ENCODE peak calls at places on chromosomes 1 and 21, in seven cellular contexts. I is tibial nerve, S is right lobe of liver, Y is colonic mucosa, X is GM12878, Q is lower lobe of right lung, D is thyroid gland. P is an unnamed sample.
A peak's percentile ranks its signal among the peaks of the same experiment; 100 is the strongest.

GRCh38 chr1:100249155-100249536 is 488 bp downstream of the DBT start:
- DNase-seq in I (no peak), Y (no peak), D (no peak), Q (no peak), S (no peak), X (no peak), P (no peak)

GRCh38 chr1:59485171-59485570 is 188.3 kb downstream of the FGGY start:
- DNase-seq in X (no peak), Y (no peak), S (no peak), D (no peak), I (no peak), Q (no peak), P (no peak)

GRCh38 chr1:45913183-45913924 is 109.9 kb downstream of the MAST2 start:
- DNase-seq in Y (peak; percentile 81), I (peak; percentile 5), D (no peak), X (no peak), S (no peak), Q (no peak), P (peak; percentile 63)

GRCh38 chr1:214337536-214337935 is 56.6 kb downstream of the SMYD2 start:
- DNase-seq in Y (no peak), Q (no peak), I (no peak), D (no peak), X (no peak), S (no peak), P (no peak)

GRCh38 chr21:34814529-34814951 is 145.7 kb downstream of the CLIC6 start:
- DNase-seq in S (no peak), X (no peak), I (no peak), D (no peak), Y (no peak), Q (no peak), P (no peak)

GRCh38 chr1:247286134-247286670 is 30.3 kb downstream of the VN1R5 start:
- DNase-seq in I (no peak), S (no peak), Y (peak; percentile 14), Q (no peak), X (no peak), D (no peak), P (no peak)

GRCh38 chr1:220498188-220498587 is 29.7 kb upstream of the MARK1 start:
- DNase-seq in S (no peak), Y (no peak), X (no peak), I (no peak), Q (no peak), D (no peak), P (no peak)

GRCh38 chr1:4375812-4376211 is 278.6 kb upstream of the AJAP1 start:
- DNase-seq in Y (no peak), I (no peak), Q (no peak), X (no peak), S (no peak), D (no peak), P (no peak)

GRCh38 chr1:23167353-23168078 is 1.1 kb downstream of the LUZP1 start:
- DNase-seq in S (peak; percentile 58), I (no peak), D (peak; percentile 52), X (no peak), Y (peak; percentile 65), Q (peak; percentile 68), P (peak; percentile 78)

GRCh38 chr1:187226396-187226795 is 397.6 kb downstream of the PLA2G4A start:
- DNase-seq in S (no peak), Q (no peak), X (no peak), D (no peak), I (no peak), Y (no peak), P (no peak)

GRCh38 chr1:86429830-86430229 is 5.9 kb downstream of the CLCA2 start:
- DNase-seq in X (no peak), I (peak; percentile 72), Y (peak; percentile 43), D (peak; percentile 30), S (no peak), Q (no peak), P (no peak)

GRCh38 chr1:164777518-164777917 is 218.5 kb downstream of the PBX1 start:
- DNase-seq in X (no peak), Y (no peak), S (no peak), D (no peak), Q (no peak), I (no peak), P (no peak)

GRCh38 chr1:176696109-176696508 is 233.1 kb downstream of the PAPPA2 start:
- DNase-seq in I (no peak), X (no peak), S (no peak), Q (peak; percentile 48), D (peak; percentile 95), Y (no peak), P (no peak)

GRCh38 chr1:226889616-226890330 is 19.4 kb downstream of the PSEN2 start:
- DNase-seq in X (no peak), D (no peak), Q (no peak), I (no peak), Y (no peak), S (no peak), P (no peak)

GRCh38 chr1:41891403-41891896 is 27.3 kb downstream of the HIVEP3 start:
- DNase-seq in X (peak; percentile 68), I (no peak), Q (peak; percentile 60), Y (peak; percentile 36), D (peak; percentile 27), S (peak; percentile 44), P (peak; percentile 53)

GRCh38 chr1:15261155-15262002 is 14.4 kb downstream of the FHAD1 start:
- DNase-seq in Y (peak; percentile 53), S (peak; percentile 57), X (no peak), D (peak; percentile 18), Q (peak; percentile 84), I (peak; percentile 43), P (no peak)

GRCh38 chr1:180042994-180043622 is 88.5 kb downstream of the CEP350 start:
- DNase-seq in S (no peak), Y (no peak), D (no peak), Q (no peak), I (no peak), X (no peak), P (no peak)

GRCh38 chr1:86833461-86834215 is 80.3 kb downstream of the SELENOF start:
- DNase-seq in Q (peak; percentile 62), I (peak; percentile 86), Y (peak; percentile 76), X (peak; percentile 41), D (peak; percentile 67), S (peak; percentile 86), P (no peak)

GRCh38 chr1:9279172-9279840 is 13.4 kb upstream of the SPSB1 start:
- DNase-seq in Y (peak; percentile 88), I (no peak), D (no peak), X (no peak), Q (no peak), S (no peak), P (peak; percentile 88)

GRCh38 chr1:87872189-87872588 is 543.5 kb downstream of the LMO4 start:
- DNase-seq in I (no peak), S (no peak), D (no peak), X (no peak), Q (no peak), Y (no peak), P (no peak)

GRCh38 chr1:221845650-221846371 is 103.9 kb upstream of the DUSP10 start:
- DNase-seq in Y (no peak), I (no peak), X (no peak), S (peak; percentile 51), D (peak; percentile 54), Q (no peak), P (peak; percentile 25)

GRCh38 chr1:168135116-168135981 is 1.4 kb downstream of the GPR161 start:
- DNase-seq in D (no peak), I (no peak), S (no peak), Q (no peak), Y (no peak), X (no peak), P (no peak)

GRCh38 chr1:175463856-175464255 is 271.3 kb upstream of the KIAA0040 start:
- DNase-seq in Y (no peak), I (no peak), X (no peak), S (no peak), Q (no peak), D (no peak), P (no peak)

GRCh38 chr1:81179239-81179638 is 621.5 kb upstream of the ADGRL2 start:
- DNase-seq in X (no peak), S (no peak), Y (no peak), I (no peak), D (no peak), Q (no peak), P (peak; percentile 6)

GRCh38 chr1:83922431-83922830 is 76.5 kb downstream of the TTLL7 start:
- DNase-seq in I (no peak), X (no peak), Y (no peak), D (no peak), Q (no peak), S (no peak), P (no peak)

GRCh38 chr1:16046865-16047264 is 3.3 kb downstream of the CLCNKB start:
- DNase-seq in Q (no peak), X (no peak), D (no peak), I (no peak), S (no peak), Y (no peak), P (no peak)

GRCh38 chr1:8674912-8675311 is 142.5 kb downstream of the RERE start:
- DNase-seq in D (no peak), I (no peak), Y (no peak), Q (no peak), X (no peak), S (no peak), P (no peak)

GRCh38 chr1:110003747-110004428 is 19.3 kb downstream of the AHCYL1 start:
- DNase-seq in Q (peak; percentile 78), I (peak; percentile 56), Y (peak; percentile 72), S (peak; percentile 73), D (peak; percentile 84), X (peak; percentile 45), P (peak; percentile 61)

GRCh38 chr1:117735045-117735992 is 129.5 kb downstream of the TENT5C start:
- DNase-seq in Q (no peak), D (peak; percentile 51), X (peak; percentile 9), Y (peak; percentile 61), S (no peak), I (peak; percentile 16), P (no peak)

GRCh38 chr1:43008106-43008424 is 49.4 kb upstream of the SLC2A1 start:
- DNase-seq in D (no peak), Q (no peak), Y (no peak), I (no peak), X (no peak), S (no peak), P (no peak)
- TF ChIP-seq CTCF in D (no peak), Q (no peak), Y (no peak), I (peak; percentile 32), X (no peak), S (no peak), P (no peak)

GRCh38 chr1:56478734-56479133 is 100.6 kb downstream of the PLPP3 start:
- DNase-seq in X (no peak), Y (no peak), S (no peak), I (no peak), D (no peak), Q (no peak), P (no peak)
- H3K4me3 ChIP-seq in X (no peak overlapping the region), Y (no peak overlapping the region), S (no peak overlapping the region), I (no peak overlapping the region), D (no peak overlapping the region), Q (no peak overlapping the region), P (no peak overlapping the region)

DNA sequence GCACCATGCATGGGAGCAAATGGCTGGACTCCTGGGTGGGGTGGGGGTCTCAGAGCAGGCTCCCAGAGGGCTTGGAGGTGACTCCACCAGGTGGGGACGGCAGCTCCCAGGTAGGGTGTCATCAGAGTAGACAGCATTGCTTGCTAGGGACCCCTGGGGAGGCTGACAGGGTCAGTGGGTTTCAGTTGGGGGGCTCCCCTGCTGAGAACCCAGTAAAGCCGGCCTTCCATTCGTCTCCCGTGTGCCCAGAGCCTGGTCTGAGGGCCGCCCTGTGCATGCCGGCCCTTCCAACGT is 4.7 kb upstream of the GJC2 start:
- DNase-seq in Q (no peak), Y (no peak), S (peak; percentile 30), X (no peak), I (no peak), D (no peak), P (no peak)
- H3K36me3 ChIP-seq in Q (peaks cover 57% of the 10 kb centered on the region), Y (no peaks in the 10 kb centered on the region), S (peaks cover 3% of the 10 kb centered on the region), X (peaks cover 8% of the 10 kb centered on the region), I (no peaks in the 10 kb centered on the region), D (peaks cover 16% of the 10 kb centered on the region), P (peaks cover 1% of the 10 kb centered on the region)

GRCh38 chr21:31476551-31477120 is 132.6 kb upstream of the TIAM1 start:
- DNase-seq in I (no peak), X (no peak), Y (no peak), D (peak; percentile 21), S (no peak), Q (no peak), P (no peak)
- TF ChIP-seq CTCF in I (no peak), X (no peak), Y (no peak), D (no peak), S (no peak), Q (no peak), P (no peak)